ENCODE peak calls at places on chromosomes 4 and X, in eight cellular contexts. A, S, K, T, H, L, D and P are unnamed samples.

GRCh38 chr4:163448541-163449203 is 24.9 kb downstream of the TKTL2 start:
- DNase-seq in A (no peak), S (no peak), K (no peak), T (peak), H (no peak), L (no peak), D (no peak), P (no peak)

GRCh38 chrX:16771483-16772398 is 14.5 kb upstream of the TXLNG start:
- DNase-seq in A (peak), S (peak), K (peak), T (peak), H (no peak), L (peak), D (peak), P (no peak)

GRCh38 chr4:175970734-175971133 is 94.9 kb upstream of the WDR17 start:
- DNase-seq in A (peak), S (no peak), K (peak), T (no peak), H (no peak), L (no peak), D (no peak), P (no peak)

GRCh38 chrX:150763810-150764209 is 70.6 kb downstream of the MTMR1 start:
- DNase-seq in A (peak), S (no peak), K (peak), T (no peak), H (no peak), L (no peak), D (no peak), P (no peak)

GRCh38 chrX:16786791-16787735 is 797 bp downstream of the TXLNG start:
- DNase-seq in A (peak), S (peak), K (peak), T (peak), H (peak), L (peak), D (no peak), P (peak)

GRCh38 chr4:56286763-56287162 is 100.5 kb downstream of the AASDH start:
- DNase-seq in A (no peak), S (no peak), K (no peak), T (no peak), H (no peak), L (no peak), D (no peak), P (no peak)

GRCh38 chr4:84855774-84856173 is 110.7 kb downstream of the WDFY3 start:
- DNase-seq in A (peak), S (no peak), K (no peak), T (no peak), H (no peak), L (no peak), D (no peak), P (no peak)

GRCh38 chr4:145937990-145938611 is 522 bp downstream of the ZNF827 start:
- DNase-seq in A (peak), S (peak), K (peak), T (peak), H (peak), L (peak), D (no peak), P (peak)

GRCh38 chrX:130645955-130646583 is 244.3 kb downstream of the RBMX2 start:
- DNase-seq in A (no peak), S (no peak), K (no peak), T (no peak), H (no peak), L (no peak), D (no peak), P (no peak)

GRCh38 chrX:124529786-124530185 is 183.4 kb downstream of the SH2D1A start:
- DNase-seq in A (no peak), S (no peak), K (no peak), T (no peak), H (no peak), L (no peak), D (no peak), P (no peak)

GRCh38 chrX:30060718-30061117 is 154.6 kb upstream of the MAGEB2 start:
- DNase-seq in A (peak), S (peak), K (peak), T (peak), H (no peak), L (peak), D (peak), P (no peak)

GRCh38 chr4:155972098-155972497 is 18.4 kb upstream of the CTSO start:
- DNase-seq in A (peak), S (no peak), K (peak), T (peak), H (no peak), L (no peak), D (peak), P (no peak)

GRCh38 chr4:3293410-3294391 is 880 bp downstream of the RGS12 start:
- DNase-seq in A (no peak), S (no peak), K (no peak), T (no peak), H (peak), L (no peak), D (no peak), P (no peak)

GRCh38 chrX:110509778-110510510 is 151.3 kb downstream of the RTL9 start:
- DNase-seq in A (peak), S (no peak), K (peak), T (peak), H (no peak), L (no peak), D (no peak), P (no peak)

GRCh38 chr4:27861802-27862201 is 1001.2 kb downstream of the STIM2 start:
- DNase-seq in A (no peak), S (no peak), K (no peak), T (peak), H (no peak), L (no peak), D (no peak), P (peak)

GRCh38 chr4:169275180-169275579 is 4.4 kb upstream of the SH3RF1 start:
- DNase-seq in A (no peak), S (no peak), K (no peak), T (no peak), H (no peak), L (no peak), D (no peak), P (no peak)

GRCh38 chr4:161581262-161581661 is 582.5 kb downstream of the FSTL5 start:
- DNase-seq in A (no peak), S (no peak), K (no peak), T (no peak), H (no peak), L (no peak), D (no peak), P (no peak)

GRCh38 chr4:111641813-111642579 is 503.3 kb upstream of the FAM241A start:
- DNase-seq in A (peak), S (peak), K (peak), T (peak), H (peak), L (peak), D (peak), P (peak)

GRCh38 chrX:118116308-118117068 is at the start of gene KLHL13:
- DNase-seq in A (peak), S (peak), K (peak), T (peak), H (no peak), L (peak), D (no peak), P (no peak)

GRCh38 chrX:54419559-54420302 is 20.5 kb upstream of the TSR2 start:
- DNase-seq in A (no peak), S (no peak), K (no peak), T (no peak), H (no peak), L (no peak), D (no peak), P (no peak)

GRCh38 chr4:140081582-140082398 is 72.2 kb downstream of the MAML3 start:
- DNase-seq in A (no peak), S (no peak), K (no peak), T (no peak), H (no peak), L (no peak), D (no peak), P (no peak)

GRCh38 chr4:118712872-118713271 is 27.7 kb downstream of the METTL14 start:
- DNase-seq in A (no peak), S (no peak), K (no peak), T (no peak), H (no peak), L (no peak), D (no peak), P (no peak)

GRCh38 chr4:76377922-76378321 is 43.0 kb downstream of the CCDC158 start:
- DNase-seq in A (peak), S (peak), K (peak), T (peak), H (peak), L (peak), D (peak), P (peak)

GRCh38 chr4:82266345-82266744 is 107.4 kb downstream of the HNRNPD start:
- DNase-seq in A (no peak), S (no peak), K (no peak), T (no peak), H (no peak), L (no peak), D (no peak), P (no peak)

GRCh38 chr4:173211838-173212237 is 43.2 kb downstream of the GALNT7 start:
- DNase-seq in A (no peak), S (no peak), K (no peak), T (peak), H (no peak), L (peak), D (peak), P (peak)

GRCh38 chrX:19017271-19017670 is 33.4 kb upstream of the PHKA2 start:
- DNase-seq in A (peak), S (peak), K (peak), T (peak), H (peak), L (peak), D (no peak), P (no peak)

GRCh38 chr4:111530446-111530845 is 614.8 kb upstream of the FAM241A start:
- DNase-seq in A (no peak), S (no peak), K (no peak), T (no peak), H (no peak), L (no peak), D (no peak), P (no peak)

GRCh38 chr4:81807927-81808672 is 336.4 kb upstream of the RASGEF1B start:
- DNase-seq in A (no peak), S (no peak), K (no peak), T (peak), H (no peak), L (no peak), D (no peak), P (no peak)

GRCh38 chrX:22296871-22297270 is 24.2 kb downstream of the CBLL2 start:
- DNase-seq in A (no peak), S (no peak), K (no peak), T (no peak), H (no peak), L (no peak), D (no peak), P (no peak)

GRCh38 chr4:84965558-84966381 is 720 bp downstream of the WDFY3 start:
- DNase-seq in A (peak), S (peak), K (peak), T (peak), H (no peak), L (peak), D (no peak), P (no peak)

GRCh38 chr4:78004270-78004669 is 52.9 kb upstream of the FRAS1 start:
- DNase-seq in A (no peak), S (no peak), K (no peak), T (no peak), H (no peak), L (no peak), D (no peak), P (no peak)

GRCh38 chrX:44431206-44431605 is 87.7 kb upstream of the EFHC2 start:
- DNase-seq in A (no peak), S (no peak), K (no peak), T (peak), H (no peak), L (peak), D (peak), P (no peak)

GRCh38 chr4:71570492-71570891 is 213.4 kb downstream of the GC start:
- DNase-seq in A (no peak), S (no peak), K (no peak), T (no peak), H (no peak), L (no peak), D (no peak), P (no peak)

GRCh38 chrX:25290132-25290531 is 274.4 kb upstream of the ARX start:
- DNase-seq in A (no peak), S (peak), K (no peak), T (no peak), H (no peak), L (no peak), D (no peak), P (no peak)

GRCh38 chrX:39499996-39500395 is 597.8 kb downstream of the BCOR start:
- DNase-seq in A (no peak), S (no peak), K (no peak), T (no peak), H (no peak), L (no peak), D (no peak), P (no peak)

GRCh38 chr4:147076179-147076578 is 130.5 kb upstream of the TTC29 start:
- DNase-seq in A (no peak), S (no peak), K (no peak), T (no peak), H (no peak), L (peak), D (no peak), P (no peak)

GRCh38 chrX:42241421-42241820 is 318.1 kb upstream of the CASK start:
- DNase-seq in A (no peak), S (no peak), K (peak), T (no peak), H (no peak), L (no peak), D (no peak), P (no peak)

DNA sequence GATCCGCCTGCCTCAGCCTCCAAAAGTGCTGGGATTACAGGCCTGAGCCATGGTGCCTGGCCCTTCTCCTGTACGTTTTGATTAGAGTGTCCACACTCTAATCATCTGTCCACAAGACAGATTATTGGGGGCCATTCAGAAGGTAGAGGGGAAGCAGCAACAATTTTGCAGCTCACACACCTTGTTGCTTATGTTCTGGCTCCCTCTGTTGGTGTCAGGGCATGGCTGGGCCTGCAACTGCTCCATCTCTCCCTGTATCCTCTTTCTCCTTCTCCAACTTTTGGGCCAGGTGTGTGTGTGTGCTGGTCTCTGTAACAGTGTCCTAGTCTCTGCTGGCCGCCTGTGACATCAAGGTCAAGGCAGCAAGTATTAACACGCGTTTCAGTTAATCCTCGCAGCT is 125.5 kb upstream of the MBNL3 start:
- DNase-seq in A (peak), S (no peak), K (peak), T (peak), H (peak), L (no peak), D (no peak), P (peak)
- TF ChIP-seq CTCF in A (peak), S (no peak), K (peak), T (peak), H (peak), L (peak), D (peak), P (peak)

DNA sequence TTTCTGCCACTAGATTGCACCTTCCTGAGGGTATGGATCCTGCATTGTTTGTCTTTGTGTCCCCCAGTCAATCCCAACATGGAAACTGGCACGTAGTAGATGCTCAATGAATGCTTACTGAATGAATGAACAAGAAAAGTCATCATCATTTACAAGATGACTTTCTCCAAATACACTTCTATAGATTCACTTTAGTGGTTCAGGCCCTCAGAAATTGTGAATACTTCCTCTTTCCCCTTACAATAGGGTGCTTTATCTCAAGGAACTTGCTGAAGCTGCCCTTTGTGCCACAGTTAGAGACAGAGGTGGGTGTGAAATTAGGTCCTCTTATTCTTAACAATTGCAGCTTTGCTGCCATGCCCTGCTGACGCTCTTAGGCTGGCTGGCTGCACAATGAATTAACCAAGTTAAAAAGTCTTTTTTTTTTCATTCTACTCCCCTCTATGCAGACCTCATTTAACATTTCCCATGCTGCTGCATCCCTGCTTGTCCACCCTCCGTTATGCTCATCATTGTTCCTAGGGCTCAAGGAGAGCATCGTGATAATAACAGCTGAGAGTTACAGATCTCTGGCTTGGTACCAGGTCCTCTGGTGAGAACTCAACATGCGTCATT is 108.0 kb upstream of the ZNF518B start:
- DNase-seq in A (no peak), S (no peak), K (no peak), T (no peak), H (no peak), L (no peak), D (no peak), P (no peak)
- H3K27ac ChIP-seq in A (no peak), S (no peak), K (no peak), T (no peak), H (no peak), L (no peak), D (no peak), P (no peak)

GRCh38 chrX:78658851-78659744 is at the start of gene RTL3:
- DNase-seq in A (no peak), S (no peak), K (no peak), T (peak), H (no peak), L (no peak), D (no peak), P (no peak)
- TF ChIP-seq EZH2phosphoT487 in A (no peak), S (no peak), K (no peak), T (no peak), H (no peak), L (no peak), D (no peak), P (no peak)

GRCh38 chrX:23386726-23387125 is 52.1 kb downstream of the PTCHD1 start:
- DNase-seq in A (no peak), S (no peak), K (no peak), T (no peak), H (no peak), L (no peak), D (no peak), P (no peak)
- TF ChIP-seq CTCF in A (no peak), S (no peak), K (no peak), T (no peak), H (no peak), L (no peak), D (no peak), P (no peak)

GRCh38 chr4:33054656-33055055 is 2334.5 kb downstream of the PCDH7 start:
- DNase-seq in A (no peak), S (no peak), K (no peak), T (no peak), H (no peak), L (no peak), D (no peak), P (no peak)
- H3K27ac ChIP-seq in A (no peak), S (no peak), K (no peak), T (no peak), H (no peak), L (no peak), D (no peak), P (no peak)

GRCh38 chrX:154738013-154738738 is 12.7 kb downstream of the GAB3 start:
- DNase-seq in A (no peak), S (no peak), K (no peak), T (peak), H (no peak), L (no peak), D (no peak), P (no peak)
- TF ChIP-seq EZH2phosphoT487 in A (no peak), S (no peak), K (no peak), T (no peak), H (no peak), L (no peak), D (no peak), P (no peak)

GRCh38 chrX:13764765-13765164 is 30.2 kb downstream of the OFD1 start:
- DNase-seq in A (peak), S (peak), K (peak), T (no peak), H (no peak), L (peak), D (no peak), P (no peak)
- TF ChIP-seq CTCF in A (peak), S (peak), K (peak), T (peak), H (peak), L (peak), D (no peak), P (no peak)

DNA sequence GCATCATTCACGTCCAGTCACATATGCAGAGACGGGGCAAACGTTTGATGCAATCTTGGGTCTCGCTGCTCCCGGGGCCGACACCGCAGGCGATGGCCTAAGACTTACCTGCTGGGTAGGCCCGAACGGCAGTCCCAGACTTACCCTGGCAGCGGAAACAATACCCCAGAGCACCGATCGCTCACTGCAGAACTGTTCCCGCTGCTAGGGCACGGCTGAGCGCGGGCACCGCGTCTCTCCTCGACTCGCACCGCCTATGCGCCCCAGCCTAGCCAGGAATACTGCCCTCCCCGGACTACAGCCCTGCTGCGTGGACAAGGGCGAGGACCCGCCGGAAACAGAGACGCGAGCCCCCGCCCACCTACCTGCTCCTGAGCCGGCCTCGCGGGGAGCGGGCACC is 86.2 kb downstream of the HPRT1 start:
- DNase-seq in A (no peak), S (no peak), K (peak), T (no peak), H (no peak), L (no peak), D (no peak), P (no peak)
- H3K27ac ChIP-seq in A (no peak), S (peak), K (no peak), T (no peak), H (no peak), L (no peak), D (no peak), P (no peak)

GRCh38 chrX:46597208-46597607 is 23.6 kb downstream of the CHST7 start:
- DNase-seq in A (no peak), S (no peak), K (no peak), T (no peak), H (no peak), L (no peak), D (no peak), P (no peak)

GRCh38 chrX:46597774-46598173 is 24.2 kb downstream of the CHST7 start:
- DNase-seq in A (no peak), S (no peak), K (no peak), T (no peak), H (no peak), L (no peak), D (no peak), P (no peak)

GRCh38 chrX:46602468-46603102 is 29.0 kb downstream of the CHST7 start:
- DNase-seq in A (no peak), S (no peak), K (no peak), T (no peak), H (no peak), L (no peak), D (no peak), P (no peak)

GRCh38 chrX:46599051-46599560 is 25.5 kb downstream of the CHST7 start:
- DNase-seq in A (no peak), S (no peak), K (no peak), T (peak), H (no peak), L (no peak), D (no peak), P (no peak)

DNA sequence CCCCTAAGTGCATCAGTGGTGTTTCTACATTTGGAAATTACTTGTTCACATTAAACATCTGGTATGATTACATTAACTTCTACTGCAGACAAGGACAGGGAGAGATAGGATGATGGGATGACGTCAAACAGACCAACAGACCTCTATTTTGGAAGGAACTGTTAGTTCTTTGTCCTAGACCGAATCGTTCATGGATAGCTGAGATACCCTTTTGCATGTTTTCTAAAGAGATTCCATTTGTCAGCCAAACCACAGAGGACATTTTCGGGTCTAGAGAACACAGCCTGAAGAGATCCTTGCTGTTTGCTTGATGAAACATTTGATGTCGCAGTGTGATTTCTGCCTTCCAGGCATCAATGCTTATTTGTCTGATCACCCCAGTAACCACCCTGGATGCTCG is 27.7 kb downstream of the CHST7 start:
- DNase-seq in A (no peak), S (peak), K (no peak), T (no peak), H (no peak), L (no peak), D (no peak), P (no peak)
- TF ChIP-seq EZH2phosphoT487 in A (no peak), S (no peak), K (no peak), T (no peak), H (no peak), L (no peak), D (no peak), P (no peak)

GRCh38 chr4:42278709-42279324 is 118.5 kb upstream of the SHISA3 start:
- DNase-seq in A (no peak), S (no peak), K (peak), T (no peak), H (no peak), L (no peak), D (no peak), P (no peak)
- TF ChIP-seq CTCF in A (peak), S (no peak), K (no peak), T (no peak), H (no peak), L (no peak), D (peak), P (no peak)